ENCODE peak calls at places on chromosomes 11 and 22, in seven cellular contexts. One of them, this sample, is unnamed.

GRCh38 chr11:97279341-97279740 is 889.5 kb downstream of the JRKL start:
- DNase-seq in HCT116: no peak
- DNase-seq in GM12878: no peak
- DNase-seq in K562: no peak
- DNase-seq in H1: no peak
- DNase-seq in SK-N-SH: no peak
- DNase-seq in HepG2: no peak
- DNase-seq in this sample: no peak

GRCh38 chr11:121595717-121596156 is 143.0 kb upstream of the SORL1-AS1 start:
- DNase-seq in SK-N-SH: no peak
- DNase-seq in HCT116: peak
- DNase-seq in H1: no peak
- DNase-seq in HepG2: no peak
- DNase-seq in K562: no peak
- DNase-seq in GM12878: no peak
- DNase-seq in this sample: peak

GRCh38 chr11:92340839-92341238 is 116.2 kb downstream of the FAT3 start:
- DNase-seq in GM12878: no peak
- DNase-seq in HepG2: peak
- DNase-seq in H1: no peak
- DNase-seq in K562: peak
- DNase-seq in HCT116: no peak
- DNase-seq in SK-N-SH: peak
- DNase-seq in this sample: peak

GRCh38 chr11:114678125-114679036 is at the start of gene NXPE2:
- DNase-seq in K562: no peak
- DNase-seq in H1: no peak
- DNase-seq in HCT116: no peak
- DNase-seq in GM12878: no peak
- DNase-seq in HepG2: no peak
- DNase-seq in SK-N-SH: no peak
- DNase-seq in this sample: no peak

GRCh38 chr11:83459802-83460201 is 173.6 kb upstream of the CCDC90B start:
- DNase-seq in SK-N-SH: no peak
- DNase-seq in K562: no peak
- DNase-seq in GM12878: no peak
- DNase-seq in HepG2: no peak
- DNase-seq in HCT116: no peak
- DNase-seq in H1: no peak
- DNase-seq in this sample: no peak

GRCh38 chr11:21429401-21429800 is 760.0 kb downstream of the NELL1 start:
- DNase-seq in SK-N-SH: no peak
- DNase-seq in K562: no peak
- DNase-seq in GM12878: no peak
- DNase-seq in HCT116: no peak
- DNase-seq in H1: no peak
- DNase-seq in HepG2: no peak
- DNase-seq in this sample: no peak

GRCh38 chr11:704189-704798 is 1.7 kb upstream of the EPS8L2 start:
- DNase-seq in SK-N-SH: no peak
- DNase-seq in K562: no peak
- DNase-seq in HepG2: no peak
- DNase-seq in GM12878: no peak
- DNase-seq in HCT116: no peak
- DNase-seq in H1: no peak
- DNase-seq in this sample: no peak

GRCh38 chr11:68643576-68643975 is 40.8 kb upstream of the GAL start:
- DNase-seq in HCT116: peak
- DNase-seq in K562: no peak
- DNase-seq in H1: no peak
- DNase-seq in GM12878: no peak
- DNase-seq in HepG2: no peak
- DNase-seq in SK-N-SH: peak
- DNase-seq in this sample: peak

GRCh38 chr11:86688398-86689179 is 16.2 kb upstream of the ME3 start:
- DNase-seq in GM12878: peak
- DNase-seq in H1: no peak
- DNase-seq in HCT116: no peak
- DNase-seq in K562: no peak
- DNase-seq in HepG2: no peak
- DNase-seq in SK-N-SH: no peak
- DNase-seq in this sample: no peak

GRCh38 chr11:69443968-69444364 is 37.5 kb upstream of the LINC01488 start:
- DNase-seq in GM12878: no peak
- DNase-seq in HCT116: no peak
- DNase-seq in K562: no peak
- DNase-seq in H1: no peak
- DNase-seq in HepG2: no peak
- DNase-seq in SK-N-SH: no peak
- DNase-seq in this sample: no peak

GRCh38 chr11:826836-827145 is 928 bp upstream of the CRACR2B start:
- DNase-seq in SK-N-SH: no peak
- DNase-seq in K562: no peak
- DNase-seq in HCT116: no peak
- DNase-seq in HepG2: no peak
- DNase-seq in GM12878: no peak
- DNase-seq in H1: no peak
- DNase-seq in this sample: no peak

GRCh38 chr11:36056160-36056751 is 112.4 kb downstream of the LDLRAD3 start:
- DNase-seq in SK-N-SH: peak
- DNase-seq in HepG2: no peak
- DNase-seq in GM12878: no peak
- DNase-seq in H1: no peak
- DNase-seq in K562: peak
- DNase-seq in HCT116: no peak
- DNase-seq in this sample: no peak

GRCh38 chr11:44556735-44557409 is 8.6 kb upstream of the CD82 start:
- DNase-seq in HCT116: peak
- DNase-seq in SK-N-SH: no peak
- DNase-seq in H1: no peak
- DNase-seq in GM12878: peak
- DNase-seq in HepG2: peak
- DNase-seq in K562: no peak
- DNase-seq in this sample: no peak

GRCh38 chr22:42436402-42436801 is 4.2 kb upstream of the NFAM1 start:
- DNase-seq in K562: no peak
- DNase-seq in HCT116: no peak
- DNase-seq in SK-N-SH: no peak
- DNase-seq in GM12878: no peak
- DNase-seq in HepG2: no peak
- DNase-seq in H1: no peak
- DNase-seq in this sample: no peak

GRCh38 chr11:26297179-26297970 is 34.6 kb upstream of the ANO3 start:
- DNase-seq in HepG2: peak
- DNase-seq in SK-N-SH: peak
- DNase-seq in K562: peak
- DNase-seq in HCT116: peak
- DNase-seq in H1: no peak
- DNase-seq in GM12878: no peak
- DNase-seq in this sample: peak

GRCh38 chr11:134822930-134823329 is 410.9 kb upstream of the B3GAT1 start:
- DNase-seq in H1: no peak
- DNase-seq in K562: no peak
- DNase-seq in HepG2: no peak
- DNase-seq in GM12878: no peak
- DNase-seq in HCT116: no peak
- DNase-seq in SK-N-SH: no peak
- DNase-seq in this sample: no peak

GRCh38 chr11:134821422-134821821 is 409.4 kb upstream of the B3GAT1 start:
- DNase-seq in HCT116: no peak
- DNase-seq in K562: no peak
- DNase-seq in GM12878: no peak
- DNase-seq in H1: no peak
- DNase-seq in HepG2: no peak
- DNase-seq in SK-N-SH: no peak
- DNase-seq in this sample: peak

GRCh38 chr11:134818531-134818930 is 406.5 kb upstream of the B3GAT1 start:
- DNase-seq in SK-N-SH: no peak
- DNase-seq in HepG2: no peak
- DNase-seq in HCT116: no peak
- DNase-seq in H1: peak
- DNase-seq in K562: no peak
- DNase-seq in GM12878: no peak
- DNase-seq in this sample: peak

GRCh38 chr11:134819026-134819425 is 407.0 kb upstream of the B3GAT1 start:
- DNase-seq in HepG2: no peak
- DNase-seq in HCT116: no peak
- DNase-seq in SK-N-SH: no peak
- DNase-seq in K562: no peak
- DNase-seq in GM12878: no peak
- DNase-seq in H1: no peak
- DNase-seq in this sample: peak

GRCh38 chr11:134823970-134824369 is 411.9 kb upstream of the B3GAT1 start:
- DNase-seq in HCT116: no peak
- DNase-seq in K562: no peak
- DNase-seq in H1: no peak
- DNase-seq in GM12878: no peak
- DNase-seq in SK-N-SH: no peak
- DNase-seq in HepG2: no peak
- DNase-seq in this sample: no peak
- TF ChIP-seq JUND in HCT116: no peak
- TF ChIP-seq JUND in K562: no peak
- TF ChIP-seq JUND in H1: no peak
- TF ChIP-seq JUND in GM12878: no peak
- TF ChIP-seq JUND in SK-N-SH: no peak
- TF ChIP-seq JUND in HepG2: no peak
- TF ChIP-seq JUND in this sample: no peak

GRCh38 chr22:49709464-49709863 is 118.2 kb downstream of the BRD1 start:
- DNase-seq in H1: no peak
- DNase-seq in HCT116: no peak
- DNase-seq in SK-N-SH: no peak
- DNase-seq in GM12878: no peak
- DNase-seq in HepG2: no peak
- DNase-seq in K562: no peak
- DNase-seq in this sample: no peak

GRCh38 chr22:49712195-49712791 is 115.4 kb downstream of the BRD1 start:
- DNase-seq in HepG2: no peak
- DNase-seq in H1: no peak
- DNase-seq in SK-N-SH: no peak
- DNase-seq in HCT116: no peak
- DNase-seq in GM12878: no peak
- DNase-seq in K562: peak
- DNase-seq in this sample: peak

GRCh38 chr22:49713003-49713402 is 114.7 kb downstream of the BRD1 start:
- DNase-seq in SK-N-SH: no peak
- DNase-seq in GM12878: no peak
- DNase-seq in HepG2: no peak
- DNase-seq in K562: no peak
- DNase-seq in HCT116: no peak
- DNase-seq in H1: no peak
- DNase-seq in this sample: no peak

GRCh38 chr22:49715450-49715849 is 112.2 kb downstream of the BRD1 start:
- DNase-seq in SK-N-SH: no peak
- DNase-seq in HCT116: no peak
- DNase-seq in GM12878: no peak
- DNase-seq in K562: no peak
- DNase-seq in H1: no peak
- DNase-seq in HepG2: no peak
- DNase-seq in this sample: no peak

DNA sequence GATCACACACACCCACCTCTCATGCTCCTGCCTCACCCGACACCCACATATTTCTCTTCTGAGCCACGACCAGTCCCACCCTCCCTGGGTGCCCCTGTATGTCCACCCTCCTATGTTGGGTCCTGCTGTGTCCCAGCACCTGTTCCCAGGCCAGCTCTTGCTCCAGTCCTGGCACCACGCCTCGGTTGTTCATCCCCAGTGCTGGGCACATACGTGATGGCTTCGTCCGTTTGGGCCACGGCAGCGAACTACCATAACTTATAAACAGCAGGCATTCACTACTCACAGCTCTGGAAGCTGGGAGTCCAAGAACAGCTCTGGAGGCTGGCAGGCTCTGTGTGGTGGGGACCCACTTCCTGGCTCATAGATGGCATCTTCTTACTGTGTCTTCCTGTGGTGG is 116.9 kb downstream of the BRD1 start:
- DNase-seq in K562: no peak
- DNase-seq in GM12878: no peak
- DNase-seq in HCT116: no peak
- DNase-seq in HepG2: no peak
- DNase-seq in SK-N-SH: no peak
- DNase-seq in H1: no peak
- DNase-seq in this sample: no peak
- TF ChIP-seq JUND in K562: no peak
- TF ChIP-seq JUND in GM12878: no peak
- TF ChIP-seq JUND in HCT116: no peak
- TF ChIP-seq JUND in HepG2: no peak
- TF ChIP-seq JUND in SK-N-SH: no peak
- TF ChIP-seq JUND in H1: no peak
- TF ChIP-seq JUND in this sample: no peak

DNA sequence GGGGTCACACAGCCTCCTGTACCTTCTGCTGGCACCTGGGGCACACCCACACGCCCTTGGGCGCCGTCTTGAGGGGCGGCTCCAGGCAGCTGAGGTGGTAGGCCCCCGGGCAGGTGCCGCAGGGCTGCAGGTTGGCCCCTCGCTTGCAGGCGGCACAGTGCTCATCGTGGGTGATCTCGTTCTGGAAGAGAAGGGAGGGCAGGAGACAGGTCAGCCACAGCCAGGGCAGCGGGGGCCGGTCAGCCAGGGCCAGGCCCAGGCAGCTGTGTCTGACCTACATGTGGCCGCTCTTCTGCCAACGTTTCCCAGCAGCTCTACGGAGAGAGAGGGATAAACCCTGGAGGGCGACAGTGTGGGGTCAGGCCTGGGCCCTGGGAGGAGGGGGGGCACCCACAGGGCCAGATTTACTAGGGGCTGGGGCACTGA is 121.9 kb downstream of the PHF21B start:
- DNase-seq in K562: no peak
- DNase-seq in H1: no peak
- DNase-seq in HepG2: no peak
- DNase-seq in HCT116: no peak
- DNase-seq in SK-N-SH: peak
- DNase-seq in GM12878: no peak
- DNase-seq in this sample: no peak
- TF ChIP-seq JUND in K562: no peak
- TF ChIP-seq JUND in H1: no peak
- TF ChIP-seq JUND in HepG2: no peak
- TF ChIP-seq JUND in HCT116: no peak
- TF ChIP-seq JUND in SK-N-SH: no peak
- TF ChIP-seq JUND in GM12878: no peak
- TF ChIP-seq JUND in this sample: no peak

DNA sequence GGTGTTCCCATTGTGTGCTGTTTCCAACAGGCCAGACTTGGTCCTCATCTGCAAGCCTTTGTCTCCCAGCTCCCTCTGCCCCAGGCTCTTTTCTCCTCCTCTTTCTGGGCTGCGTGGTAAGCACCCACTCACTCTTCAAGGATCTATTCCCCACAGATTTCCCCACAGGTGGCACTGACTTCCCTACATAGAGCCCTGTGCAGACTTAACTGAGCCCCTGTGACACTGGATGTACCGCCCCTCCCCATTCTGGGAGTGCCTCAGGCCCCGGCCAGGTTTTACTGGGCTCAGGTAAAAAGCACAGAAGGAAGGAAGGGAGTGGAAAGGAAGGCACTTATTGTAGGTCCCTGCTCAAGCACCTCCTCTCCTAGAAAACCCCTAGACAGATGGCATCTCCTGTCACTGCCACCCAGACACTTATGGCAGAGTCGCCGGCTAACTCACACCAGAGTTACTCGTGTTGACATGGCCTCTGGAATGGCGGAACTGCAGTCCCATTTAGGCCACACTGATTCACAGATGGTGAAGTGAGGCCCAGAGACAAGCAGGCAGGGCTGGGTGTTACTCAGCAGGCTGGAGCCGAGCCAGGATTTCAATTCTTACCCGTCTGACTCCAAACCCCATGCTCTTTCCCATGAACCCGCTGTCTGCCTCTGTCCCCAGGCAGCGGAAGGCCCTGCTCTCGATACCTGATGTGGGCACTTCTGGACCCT is 47.2 kb downstream of the LRRC32 start:
- DNase-seq in GM12878: no peak
- DNase-seq in H1: no peak
- DNase-seq in K562: peak
- DNase-seq in HepG2: no peak
- DNase-seq in HCT116: no peak
- DNase-seq in SK-N-SH: no peak
- DNase-seq in this sample: no peak
- TF ChIP-seq JUND in GM12878: no peak
- TF ChIP-seq JUND in H1: no peak
- TF ChIP-seq JUND in K562: no peak
- TF ChIP-seq JUND in HepG2: no peak
- TF ChIP-seq JUND in HCT116: no peak
- TF ChIP-seq JUND in SK-N-SH: no peak
- TF ChIP-seq JUND in this sample: no peak